ENCODE peak calls at places on chromosome 7, in six cellular contexts. One of them, this sample, is unnamed.

GRCh38 chr7:602341-603141 is 82.9 kb upstream of the PDGFA start:
- DNase-seq in mammary epithelial cell: no peak
- DNase-seq in psoas muscle: no peak
- DNase-seq in left ventricle myocardium inferior: no peak
- DNase-seq in cardiac fibroblast: no peak
- DNase-seq in astrocyte of the spinal cord: no peak
- DNase-seq in this sample: no peak

GRCh38 chr7:18177815-18178660 is 150.4 kb upstream of the PRPS1L1 start:
- DNase-seq in mammary epithelial cell: no peak
- DNase-seq in psoas muscle: no peak
- DNase-seq in left ventricle myocardium inferior: no peak
- DNase-seq in cardiac fibroblast: peak
- DNase-seq in astrocyte of the spinal cord: peak
- DNase-seq in this sample: no peak

GRCh38 chr7:100891555-100891954 is 2.0 kb upstream of the UFSP1 start:
- DNase-seq in mammary epithelial cell: peak
- DNase-seq in psoas muscle: no peak
- DNase-seq in left ventricle myocardium inferior: no peak
- DNase-seq in cardiac fibroblast: no peak
- DNase-seq in astrocyte of the spinal cord: no peak
- DNase-seq in this sample: no peak

GRCh38 chr7:5289345-5289744 is 6.6 kb downstream of the SLC29A4 start:
- DNase-seq in mammary epithelial cell: no peak
- DNase-seq in psoas muscle: no peak
- DNase-seq in left ventricle myocardium inferior: no peak
- DNase-seq in cardiac fibroblast: no peak
- DNase-seq in astrocyte of the spinal cord: no peak
- DNase-seq in this sample: no peak

GRCh38 chr7:25553580-25554274 is 325.4 kb upstream of the NPVF start:
- DNase-seq in mammary epithelial cell: no peak
- DNase-seq in psoas muscle: no peak
- DNase-seq in left ventricle myocardium inferior: no peak
- DNase-seq in cardiac fibroblast: no peak
- DNase-seq in astrocyte of the spinal cord: no peak
- DNase-seq in this sample: no peak

GRCh38 chr7:50339990-50340500 is 35.5 kb downstream of the IKZF1 start:
- DNase-seq in mammary epithelial cell: no peak
- DNase-seq in psoas muscle: no peak
- DNase-seq in left ventricle myocardium inferior: no peak
- DNase-seq in cardiac fibroblast: no peak
- DNase-seq in astrocyte of the spinal cord: no peak
- DNase-seq in this sample: no peak

GRCh38 chr7:96320437-96320836 is 1.5 kb downstream of the SLC25A13 start:
- DNase-seq in mammary epithelial cell: no peak
- DNase-seq in psoas muscle: no peak
- DNase-seq in left ventricle myocardium inferior: no peak
- DNase-seq in cardiac fibroblast: no peak
- DNase-seq in astrocyte of the spinal cord: no peak
- DNase-seq in this sample: no peak

GRCh38 chr7:77702451-77703219 is 6.4 kb downstream of the RSBN1L start:
- DNase-seq in mammary epithelial cell: no peak
- DNase-seq in psoas muscle: no peak
- DNase-seq in left ventricle myocardium inferior: no peak
- DNase-seq in cardiac fibroblast: no peak
- DNase-seq in astrocyte of the spinal cord: no peak
- DNase-seq in this sample: no peak

GRCh38 chr7:152553671-152554317 is 118.0 kb upstream of the KMT2C start:
- DNase-seq in mammary epithelial cell: no peak
- DNase-seq in psoas muscle: no peak
- DNase-seq in left ventricle myocardium inferior: no peak
- DNase-seq in cardiac fibroblast: no peak
- DNase-seq in astrocyte of the spinal cord: no peak
- DNase-seq in this sample: no peak

GRCh38 chr7:22156205-22156604 is 200.7 kb downstream of the RAPGEF5 start:
- DNase-seq in mammary epithelial cell: peak
- DNase-seq in psoas muscle: no peak
- DNase-seq in left ventricle myocardium inferior: no peak
- DNase-seq in cardiac fibroblast: no peak
- DNase-seq in astrocyte of the spinal cord: peak
- DNase-seq in this sample: no peak

GRCh38 chr7:47380325-47381131 is 201.4 kb downstream of the TNS3 start:
- DNase-seq in mammary epithelial cell: peak
- DNase-seq in psoas muscle: no peak
- DNase-seq in left ventricle myocardium inferior: no peak
- DNase-seq in cardiac fibroblast: peak
- DNase-seq in astrocyte of the spinal cord: peak
- DNase-seq in this sample: no peak

GRCh38 chr7:17598305-17598704 is 299.9 kb downstream of the AHR start:
- DNase-seq in mammary epithelial cell: no peak
- DNase-seq in psoas muscle: no peak
- DNase-seq in left ventricle myocardium inferior: no peak
- DNase-seq in cardiac fibroblast: no peak
- DNase-seq in astrocyte of the spinal cord: no peak
- DNase-seq in this sample: no peak

GRCh38 chr7:116670409-116671036 is 1.5 kb upstream of the MET start:
- DNase-seq in mammary epithelial cell: peak
- DNase-seq in psoas muscle: no peak
- DNase-seq in left ventricle myocardium inferior: no peak
- DNase-seq in cardiac fibroblast: peak
- DNase-seq in astrocyte of the spinal cord: no peak
- DNase-seq in this sample: no peak

DNA sequence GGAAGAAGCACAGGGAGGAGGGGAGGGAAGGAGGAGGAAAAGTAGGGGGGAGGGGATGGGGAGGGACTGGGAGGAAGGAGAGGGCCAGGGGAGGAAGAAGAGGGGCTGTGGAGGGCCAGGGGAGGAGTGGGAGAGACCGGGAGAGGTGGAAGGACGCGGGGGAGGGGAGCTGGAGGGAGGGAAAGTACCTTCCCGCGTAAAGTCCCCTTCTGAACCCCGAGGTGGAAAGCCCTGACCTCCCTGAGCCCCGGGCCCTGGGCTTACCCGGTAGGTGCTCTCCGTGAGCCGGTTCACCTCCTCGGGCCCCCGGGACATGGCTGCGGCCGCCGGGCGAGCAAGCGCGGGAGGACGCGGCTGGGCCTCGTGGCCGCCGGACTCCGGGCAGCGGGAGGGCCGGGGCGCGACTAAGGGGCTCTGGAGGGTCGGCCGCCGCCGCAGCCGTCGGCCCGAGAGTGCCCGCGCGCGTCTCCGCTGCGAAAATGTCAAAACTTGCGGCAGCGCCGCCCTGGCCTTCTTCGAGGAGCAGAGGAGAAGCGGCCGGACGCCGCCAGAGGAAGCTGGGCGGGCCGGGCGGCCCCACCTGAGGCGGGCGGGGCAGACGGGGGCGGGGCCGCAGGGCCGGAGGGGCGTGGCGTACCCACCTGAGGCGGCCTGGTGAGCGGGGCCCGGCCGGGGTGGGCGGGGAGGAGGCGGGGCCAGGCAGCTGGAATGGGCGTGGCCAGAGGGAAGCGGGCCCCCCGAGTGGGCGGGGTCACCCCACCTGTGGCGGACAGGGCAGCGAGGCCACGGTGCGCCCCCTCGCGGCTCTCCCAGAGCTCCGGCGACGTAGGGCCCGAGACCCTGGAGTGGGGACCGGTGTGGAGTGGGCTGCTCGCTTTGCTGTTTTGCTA is at the start of gene BAIAP2L1:
- DNase-seq in mammary epithelial cell: peak
- DNase-seq in psoas muscle: peak
- DNase-seq in left ventricle myocardium inferior: peak
- DNase-seq in cardiac fibroblast: peak
- DNase-seq in astrocyte of the spinal cord: peak
- DNase-seq in this sample: peak
- H3K4me3 ChIP-seq in mammary epithelial cell: peak
- H3K4me3 ChIP-seq in psoas muscle: peak
- H3K4me3 ChIP-seq in left ventricle myocardium inferior: peak
- H3K4me3 ChIP-seq in cardiac fibroblast: peak
- H3K4me3 ChIP-seq in astrocyte of the spinal cord: peak
- H3K4me3 ChIP-seq in this sample: peak

GRCh38 chr7:70670288-70670687 is 461.7 kb upstream of the GALNT17 start:
- DNase-seq in mammary epithelial cell: no peak
- DNase-seq in psoas muscle: no peak
- DNase-seq in left ventricle myocardium inferior: no peak
- DNase-seq in cardiac fibroblast: no peak
- DNase-seq in astrocyte of the spinal cord: no peak
- DNase-seq in this sample: no peak
- TF ChIP-seq CTCF in mammary epithelial cell: no peak
- TF ChIP-seq CTCF in psoas muscle: no peak
- TF ChIP-seq CTCF in left ventricle myocardium inferior: no peak
- TF ChIP-seq CTCF in cardiac fibroblast: no peak
- TF ChIP-seq CTCF in astrocyte of the spinal cord: no peak
- TF ChIP-seq CTCF in this sample: no peak

DNA sequence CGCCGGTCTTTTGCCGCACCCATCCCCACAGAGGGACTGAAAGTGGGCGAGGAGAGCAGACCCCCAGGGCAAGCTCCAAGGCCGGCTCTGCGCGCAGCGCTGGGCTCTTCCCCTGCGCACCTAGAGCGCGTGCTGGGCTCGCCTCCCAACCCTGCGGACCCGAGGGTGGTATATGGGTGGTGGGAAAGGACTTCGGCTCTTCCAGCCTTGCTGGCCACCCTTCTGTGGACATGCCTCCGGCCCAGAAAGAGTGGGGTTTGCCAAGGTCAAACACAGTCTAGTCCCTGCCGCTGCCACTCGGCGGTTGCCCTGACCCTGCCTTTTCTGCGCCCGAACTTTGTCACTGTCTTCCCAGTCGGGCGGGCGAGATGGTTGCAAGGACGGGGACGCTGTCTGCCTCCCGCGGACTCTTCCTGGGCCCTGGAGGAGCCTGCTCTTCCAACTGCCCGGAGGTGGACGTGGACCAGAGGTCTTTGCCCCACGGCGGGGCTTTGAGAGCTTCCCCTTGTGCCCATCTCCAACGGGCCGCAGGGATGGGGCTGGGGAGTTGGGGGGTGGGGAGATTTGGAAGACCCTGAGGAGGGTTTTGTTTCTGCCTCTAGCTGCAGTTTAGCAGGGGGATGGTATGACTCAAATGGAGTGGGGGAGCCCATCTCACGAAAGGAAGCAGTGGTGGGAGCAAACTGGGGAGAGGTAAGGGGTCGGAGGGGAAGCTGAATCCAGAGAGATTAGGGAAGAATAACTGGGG is 1.5 kb downstream of the ADCY1 start:
- DNase-seq in mammary epithelial cell: no peak
- DNase-seq in psoas muscle: no peak
- DNase-seq in left ventricle myocardium inferior: no peak
- DNase-seq in cardiac fibroblast: no peak
- DNase-seq in astrocyte of the spinal cord: no peak
- DNase-seq in this sample: no peak
- H3K4me3 ChIP-seq in mammary epithelial cell: no peak
- H3K4me3 ChIP-seq in psoas muscle: peak
- H3K4me3 ChIP-seq in left ventricle myocardium inferior: peak
- H3K4me3 ChIP-seq in cardiac fibroblast: no peak
- H3K4me3 ChIP-seq in astrocyte of the spinal cord: no peak
- H3K4me3 ChIP-seq in this sample: no peak

DNA sequence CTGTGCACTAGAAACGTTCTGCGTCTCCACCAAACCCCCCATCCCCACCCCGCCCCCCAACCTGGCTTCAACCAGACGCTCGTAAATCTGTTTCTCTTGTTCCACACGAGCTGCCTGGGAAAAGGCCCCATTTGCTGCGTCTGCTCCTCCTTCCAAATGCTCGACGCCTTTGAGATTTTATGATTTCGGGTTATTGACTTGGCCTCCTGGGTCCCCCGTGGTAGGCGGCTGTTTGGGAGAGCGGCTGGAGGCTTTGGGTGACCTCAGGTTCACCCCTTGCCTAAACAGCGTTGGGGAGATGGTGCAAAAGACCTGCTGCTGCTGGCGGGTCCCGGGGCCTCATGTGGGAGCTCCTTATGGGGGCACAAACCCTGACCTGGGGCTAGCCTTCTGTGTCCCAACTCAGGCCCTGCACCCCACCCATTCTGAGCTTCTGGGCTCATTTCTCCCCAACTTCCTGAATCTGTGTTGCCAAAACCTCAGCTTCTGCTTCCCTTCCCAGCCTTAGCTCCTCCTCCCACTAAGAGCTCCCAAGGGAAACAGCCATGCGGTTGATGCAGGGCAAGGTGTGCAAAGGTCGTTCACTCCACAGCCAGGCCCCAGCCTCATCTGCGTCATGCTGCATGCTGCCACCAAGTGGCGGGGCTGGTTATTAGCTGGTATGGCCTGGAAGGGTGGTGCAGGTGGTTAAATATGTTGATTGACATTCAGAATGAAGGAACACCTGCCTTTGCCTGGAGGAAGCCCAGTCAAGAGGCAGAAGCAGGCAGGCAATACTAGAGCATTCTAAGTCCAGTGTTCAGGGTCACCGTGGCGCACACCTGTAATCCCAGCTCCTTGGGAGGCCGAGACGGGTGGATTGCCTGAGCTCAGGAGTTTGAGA is 49.1 kb upstream of the ELN start:
- DNase-seq in mammary epithelial cell: peak
- DNase-seq in psoas muscle: peak
- DNase-seq in left ventricle myocardium inferior: no peak
- DNase-seq in cardiac fibroblast: peak
- DNase-seq in astrocyte of the spinal cord: no peak
- DNase-seq in this sample: no peak
- TF ChIP-seq CTCF in mammary epithelial cell: peak
- TF ChIP-seq CTCF in psoas muscle: peak
- TF ChIP-seq CTCF in left ventricle myocardium inferior: peak
- TF ChIP-seq CTCF in cardiac fibroblast: peak
- TF ChIP-seq CTCF in astrocyte of the spinal cord: peak
- TF ChIP-seq CTCF in this sample: no peak

DNA sequence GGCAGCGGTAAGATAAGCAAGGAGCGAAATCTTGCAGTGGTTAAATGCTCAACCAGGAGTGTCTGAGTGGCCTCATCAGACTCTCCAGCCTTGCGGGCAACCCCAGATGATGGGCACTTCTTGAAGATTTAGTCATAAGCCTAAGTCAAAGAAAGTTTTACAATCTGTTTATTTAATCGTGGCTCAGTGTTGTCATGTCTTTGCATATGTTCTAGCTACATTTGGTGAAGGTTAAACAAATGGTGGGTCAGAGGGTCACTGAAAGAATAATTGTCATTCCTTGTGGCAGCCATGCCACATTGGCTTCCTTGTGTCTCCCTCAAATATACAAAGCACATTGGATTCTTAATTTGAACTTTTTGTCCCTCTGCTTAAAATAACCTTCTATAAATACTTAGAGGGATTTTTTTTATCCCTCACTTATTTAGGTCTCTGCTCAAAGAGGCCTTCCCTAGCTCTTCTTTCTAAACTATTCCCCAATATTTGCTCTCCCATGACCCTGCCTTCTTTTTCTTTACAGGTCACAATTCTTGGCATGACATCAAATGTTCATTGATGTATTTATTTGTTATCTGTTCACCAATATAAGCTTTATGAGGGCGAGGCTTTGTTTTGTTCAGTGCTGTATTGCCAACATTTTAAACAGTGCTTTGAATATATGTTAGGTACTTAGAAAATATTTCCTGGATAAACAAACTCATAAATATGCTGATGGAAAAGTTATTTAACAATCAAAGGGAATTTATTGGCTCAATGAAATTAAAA is 68.7 kb downstream of the NEUROD6 start:
- DNase-seq in mammary epithelial cell: no peak
- DNase-seq in psoas muscle: no peak
- DNase-seq in left ventricle myocardium inferior: no peak
- DNase-seq in cardiac fibroblast: no peak
- DNase-seq in astrocyte of the spinal cord: no peak
- DNase-seq in this sample: no peak
- H3K4me3 ChIP-seq in mammary epithelial cell: no peak
- H3K4me3 ChIP-seq in psoas muscle: no peak
- H3K4me3 ChIP-seq in left ventricle myocardium inferior: no peak
- H3K4me3 ChIP-seq in cardiac fibroblast: no peak
- H3K4me3 ChIP-seq in astrocyte of the spinal cord: no peak
- H3K4me3 ChIP-seq in this sample: no peak